ENCODE peak calls at places on chromosome 18, in five cellular contexts. S is body of pancreas, G is astrocyte of the spinal cord, B is GM23338, V is spleen. W is an unnamed sample.

GRCh38 chr18:45361148-45361851 is 254.0 kb upstream of the SLC14A2 start:
- DNase-seq in S (no peak), G (no peak), B (no peak), V (no peak), W (no peak)

GRCh38 chr18:64668563-64668962 is 519.7 kb upstream of the LINC00305 start:
- DNase-seq in S (no peak), G (no peak), B (no peak), V (no peak), W (no peak)

GRCh38 chr18:78632111-78632541 is 347.5 kb upstream of the SALL3 start:
- DNase-seq in S (no peak), G (no peak), B (peak; percentile 9), V (no peak), W (no peak)

GRCh38 chr18:56511996-56512395 is 126.4 kb downstream of the TXNL1 start:
- DNase-seq in S (no peak), G (no peak), B (no peak), V (no peak), W (no peak)

GRCh38 chr18:54607213-54607934 is 16.3 kb downstream of the DYNAP start:
- DNase-seq in S (peak; percentile 48), G (peak; percentile 35), B (peak; percentile 86), V (no peak), W (peak; percentile 37)

GRCh38 chr18:45566025-45566740 is 49.1 kb upstream of the SLC14A2 start:
- DNase-seq in S (no peak), G (peak; percentile 72), B (no peak), V (no peak), W (peak; percentile 37)

GRCh38 chr18:66168834-66169233 is 418.0 kb downstream of the CDH7 start:
- DNase-seq in S (no peak), G (no peak), B (no peak), V (no peak), W (no peak)

GRCh38 chr18:10065296-10065695 is 151.5 kb downstream of the VAPA start:
- DNase-seq in S (no peak), G (no peak), B (no peak), V (no peak), W (no peak)

GRCh38 chr18:8257851-8258434 is 351.3 kb upstream of the RAB12 start:
- DNase-seq in S (no peak), G (no peak), B (no peak), V (no peak), W (no peak)

GRCh38 chr18:59228361-59228760 is 8.4 kb downstream of the GRP start:
- DNase-seq in S (no peak), G (no peak), B (no peak), V (no peak), W (no peak)

GRCh38 chr18:68735498-68736343 is 20.8 kb upstream of the TMX3 start:
- DNase-seq in S (no peak), G (peak; percentile 67), B (peak; percentile 68), V (no peak), W (peak; percentile 54)

GRCh38 chr18:13139885-13140450 is 78.6 kb upstream of the LDLRAD4 start:
- DNase-seq in S (no peak), G (no peak), B (no peak), V (no peak), W (no peak)

GRCh38 chr18:9437049-9437448 is 38.3 kb upstream of the RALBP1 start:
- DNase-seq in S (no peak), G (peak; percentile 16), B (no peak), V (no peak), W (no peak)

GRCh38 chr18:61606759-61607158 is 273.5 kb downstream of the CDH20 start:
- DNase-seq in S (peak; percentile 42), G (peak; percentile 85), B (peak; percentile 82), V (no peak), W (peak; percentile 71)

GRCh38 chr18:11047156-11047555 is 102.2 kb downstream of the PIEZO2 start:
- DNase-seq in S (no peak), G (no peak), B (no peak), V (no peak), W (no peak)

GRCh38 chr18:9871244-9871746 is 14.5 kb upstream of the TXNDC2 start:
- DNase-seq in S (no peak), G (no peak), B (no peak), V (no peak), W (no peak)

GRCh38 chr18:9722691-9723090 is 14.6 kb downstream of the RAB31 start:
- DNase-seq in S (peak; percentile 73), G (no peak), B (peak; percentile 64), V (no peak), W (no peak)

GRCh38 chr18:40413160-40413559 is 1541.9 kb upstream of the PIK3C3 start:
- DNase-seq in S (no peak), G (peak; percentile 24), B (peak; percentile 69), V (no peak), W (no peak)

GRCh38 chr18:24704921-24705620 is 244.6 kb downstream of the HRH4 start:
- DNase-seq in S (no peak), G (no peak), B (no peak), V (no peak), W (peak; percentile 11)

GRCh38 chr18:62948788-62949187 is 233.4 kb downstream of the PHLPP1 start:
- DNase-seq in S (no peak), G (no peak), B (no peak), V (no peak), W (no peak)

GRCh38 chr18:61398961-61399632 is 65.9 kb downstream of the CDH20 start:
- DNase-seq in S (no peak), G (peak; percentile 78), B (no peak), V (no peak), W (peak; percentile 37)

GRCh38 chr18:21915546-21915945 is 175.0 kb downstream of the MIB1 start:
- DNase-seq in S (no peak), G (no peak), B (no peak), V (no peak), W (no peak)

GRCh38 chr18:21911551-21911950 is 171.0 kb downstream of the MIB1 start:
- DNase-seq in S (no peak), G (no peak), B (no peak), V (no peak), W (no peak)

GRCh38 chr18:21916594-21916993 is 176.0 kb downstream of the MIB1 start:
- DNase-seq in S (no peak), G (no peak), B (no peak), V (no peak), W (no peak)

GRCh38 chr18:21912339-21913239 is 172.0 kb downstream of the MIB1 start:
- DNase-seq in S (no peak), G (no peak), B (peak; percentile 46), V (no peak), W (no peak)

DNA sequence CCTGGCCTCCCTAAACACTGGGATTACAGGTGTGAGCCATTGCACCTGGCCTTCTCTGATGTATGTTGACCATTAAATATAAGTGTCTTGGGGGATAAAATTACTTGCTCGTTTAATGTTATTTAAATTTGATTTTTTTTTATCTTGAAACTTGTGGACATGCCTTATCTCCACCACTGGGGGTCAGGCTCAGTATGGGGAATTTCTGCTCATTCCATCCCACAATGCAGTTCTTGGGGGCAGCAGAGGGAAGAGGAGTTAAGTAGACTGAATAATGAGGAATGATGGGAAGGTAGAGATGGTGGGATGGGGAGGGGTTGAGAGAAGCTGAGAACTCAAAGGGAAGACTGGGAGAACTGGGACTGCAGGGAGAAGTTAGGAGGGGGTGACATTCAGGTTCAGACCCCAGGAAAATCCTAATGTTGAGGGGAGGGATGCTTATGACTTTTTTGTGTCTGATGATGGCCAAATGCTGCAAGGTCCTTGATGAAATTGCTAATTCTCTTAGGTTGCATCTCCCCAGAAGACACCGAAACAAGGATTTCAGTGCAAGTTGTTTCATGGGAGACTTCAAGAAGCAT is 174.2 kb downstream of the MIB1 start:
- DNase-seq in S (peak; percentile 37), G (peak; percentile 64), B (peak; percentile 85), V (no peak), W (peak; percentile 46)
- TF ChIP-seq CTCF in S (peak; percentile 87), G (peak; percentile 56), B (peak; percentile 92), V (peak; percentile 42), W (peak; percentile 63)

DNA sequence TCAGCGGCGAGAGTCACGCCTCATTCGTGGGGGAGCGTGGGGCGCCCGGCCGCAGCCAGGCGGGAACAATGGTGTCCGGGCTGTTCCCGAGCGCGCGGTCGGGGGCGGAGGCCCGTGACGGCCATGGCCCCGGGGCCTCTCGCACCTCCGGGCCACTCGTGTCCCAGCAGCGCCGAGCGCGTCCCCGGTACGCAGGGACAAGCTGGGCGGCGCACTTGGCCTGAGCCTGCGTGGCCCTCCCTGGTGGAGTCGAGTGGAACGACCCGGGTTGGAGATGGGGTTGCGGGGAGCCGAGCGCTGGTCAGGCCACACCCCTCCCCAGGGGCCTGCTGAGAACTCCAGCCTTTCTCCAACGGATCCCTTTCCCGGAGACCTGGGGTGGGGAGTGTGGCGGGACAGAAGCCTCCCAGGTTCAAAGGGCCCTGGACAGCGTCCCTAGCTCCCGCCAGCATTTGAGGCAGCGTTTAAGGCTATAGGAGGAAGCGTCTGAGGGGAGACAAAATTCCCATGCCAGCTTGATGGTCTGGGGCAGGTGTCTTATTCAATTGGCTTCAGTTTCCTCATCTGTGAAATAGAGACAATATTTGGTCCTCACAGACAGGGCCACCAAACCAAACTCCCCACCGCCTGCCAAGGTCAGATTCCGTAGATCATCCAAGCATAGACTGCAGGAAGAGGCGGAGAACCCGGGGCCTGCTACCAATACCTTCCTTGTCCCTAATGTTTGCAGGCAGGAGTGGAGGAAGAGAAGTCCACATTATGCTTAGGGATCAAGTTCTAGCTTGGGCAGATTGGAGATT is 545 bp downstream of the CNDP2 start:
- DNase-seq in S (peak; percentile 65), G (peak; percentile 47), B (peak; percentile 66), V (no peak), W (no peak)
- TF ChIP-seq CTCF in S (peak; percentile 39), G (no peak), B (no peak), V (no peak), W (no peak)

GRCh38 chr18:58049000-58049688 is 5.1 kb downstream of the NEDD4L start:
- DNase-seq in S (no peak), G (no peak), B (no peak), V (no peak), W (no peak)

GRCh38 chr18:58054041-58054733 is 10.2 kb downstream of the NEDD4L start:
- DNase-seq in S (no peak), G (peak; percentile 64), B (peak; percentile 72), V (no peak), W (peak; percentile 36)

GRCh38 chr18:58052960-58053359 is 8.9 kb downstream of the NEDD4L start:
- DNase-seq in S (no peak), G (no peak), B (no peak), V (no peak), W (no peak)

GRCh38 chr18:58048243-58048642 is 4.2 kb downstream of the NEDD4L start:
- DNase-seq in S (no peak), G (no peak), B (no peak), V (no peak), W (no peak)

DNA sequence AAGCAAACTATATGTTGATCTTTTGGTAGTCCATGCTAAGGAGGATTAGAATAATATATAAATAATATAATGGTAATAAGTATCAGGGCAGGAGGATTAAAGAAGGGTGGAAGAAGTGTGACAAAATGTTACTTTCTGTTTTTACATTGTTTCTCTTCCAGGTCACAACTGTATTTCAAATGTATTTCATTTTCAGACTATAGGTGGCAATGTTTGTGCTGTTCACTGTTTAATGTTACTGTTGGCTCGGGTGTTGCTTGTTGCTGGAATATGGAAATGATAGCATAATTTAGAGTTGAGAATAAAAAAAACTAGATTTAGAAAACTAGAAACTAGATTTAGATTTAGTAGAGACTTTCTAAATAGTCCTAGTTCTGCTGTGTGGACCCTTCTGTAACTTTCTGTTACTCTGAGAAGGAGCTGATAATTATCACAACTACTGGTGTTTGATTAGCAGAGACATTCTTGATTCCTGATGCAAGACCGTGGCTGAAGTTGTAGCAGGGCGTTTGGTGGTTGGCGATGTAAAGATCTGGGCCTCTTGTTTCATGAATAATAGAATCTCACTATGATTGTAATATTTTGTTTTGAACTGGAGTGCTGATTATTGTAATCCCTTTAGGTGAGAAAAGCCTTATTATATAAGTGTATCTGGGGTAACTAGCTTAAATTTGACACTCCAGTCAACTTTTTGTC is 7.9 kb downstream of the NEDD4L start:
- DNase-seq in S (no peak), G (peak; percentile 32), B (no peak), V (no peak), W (no peak)
- TF ChIP-seq CTCF in S (peak; percentile 55), G (peak; percentile 34), B (peak; percentile 20), V (peak; percentile 32), W (peak; percentile 37)

GRCh38 chr18:36733150-36733549 is 95.7 kb downstream of the TPGS2 start:
- DNase-seq in S (no peak), G (no peak), B (peak; percentile 20), V (no peak), W (no peak)
- TF ChIP-seq CTCF in S (no peak), G (no peak), B (peak; percentile 27), V (no peak), W (peak; percentile 10)

W was measured in astrocyte of the cerebellum.